ENCODE peak calls at places on chromosomes 5 and 9, in six cellular contexts. Z is A549, E is K562, W is GM12878, X is H1, K is HepG2. I is an unnamed sample.

GRCh38 chr9:125805057-125805456 is 57.9 kb downstream of the PBX3 start:
- DNase-seq in Z (no peak), E (no peak), W (no peak), X (no peak), K (no peak), I (no peak)

GRCh38 chr5:173010547-173011464 is 27.2 kb downstream of the ATP6V0E1 start:
- DNase-seq in Z (no peak), E (peak), W (no peak), X (peak), K (peak), I (no peak)

GRCh38 chr5:6419340-6419852 is 29.3 kb upstream of the UBE2QL1 start:
- DNase-seq in Z (no peak), E (no peak), W (no peak), X (no peak), K (no peak), I (no peak)

GRCh38 chr9:75201480-75202209 is 113.3 kb downstream of the OSTF1 start:
- DNase-seq in Z (no peak), E (no peak), W (no peak), X (no peak), K (no peak), I (no peak)

GRCh38 chr5:80655231-80655784 is 525 bp upstream of the DHFR start:
- DNase-seq in Z (no peak), E (no peak), W (no peak), X (no peak), K (peak), I (no peak)

GRCh38 chr5:118752568-118752967 is 235.8 kb downstream of the DTWD2 start:
- DNase-seq in Z (no peak), E (no peak), W (no peak), X (no peak), K (no peak), I (no peak)

GRCh38 chr9:78235296-78235770 is 542 bp upstream of the CEP78 start:
- DNase-seq in Z (peak), E (no peak), W (no peak), X (no peak), K (no peak), I (peak)

GRCh38 chr9:98521141-98521540 is 187.6 kb downstream of the GABBR2 start:
- DNase-seq in Z (no peak), E (no peak), W (no peak), X (no peak), K (no peak), I (no peak)

GRCh38 chr9:136361047-136361756 is 2.3 kb downstream of the DNLZ start:
- DNase-seq in Z (no peak), E (no peak), W (no peak), X (no peak), K (no peak), I (peak)

GRCh38 chr9:70131296-70131695 is 87.6 kb downstream of the MAMDC2 start:
- DNase-seq in Z (no peak), E (no peak), W (no peak), X (no peak), K (no peak), I (no peak)

GRCh38 chr9:124574944-124575343 is 67.7 kb upstream of the NR5A1 start:
- DNase-seq in Z (no peak), E (no peak), W (no peak), X (no peak), K (peak), I (no peak)

GRCh38 chr5:172144291-172144815 is 43.7 kb downstream of the STK10 start:
- DNase-seq in Z (no peak), E (peak), W (no peak), X (no peak), K (peak), I (peak)

GRCh38 chr9:129665008-129665771 is at the start of gene PRRX2:
- DNase-seq in Z (peak), E (peak), W (no peak), X (peak), K (no peak), I (peak)

GRCh38 chr9:80163889-80164288 is 592.1 kb downstream of the TLE4 start:
- DNase-seq in Z (no peak), E (no peak), W (no peak), X (no peak), K (no peak), I (no peak)

GRCh38 chr9:81596671-81597426 is 92.5 kb downstream of the TLE1 start:
- DNase-seq in Z (no peak), E (no peak), W (no peak), X (no peak), K (no peak), I (no peak)

GRCh38 chr5:79613571-79613970 is 1.3 kb downstream of the TENT2 start:
- DNase-seq in Z (no peak), E (no peak), W (no peak), X (no peak), K (no peak), I (no peak)

GRCh38 chr5:87787640-87788039 is 374.9 kb upstream of the CCNH start:
- DNase-seq in Z (no peak), E (no peak), W (no peak), X (peak), K (no peak), I (no peak)

GRCh38 chr9:136385015-136385414 is 11.5 kb upstream of the CARD9 start:
- DNase-seq in Z (no peak), E (no peak), W (no peak), X (no peak), K (no peak), I (no peak)

GRCh38 chr9:82273121-82273520 is 284.5 kb downstream of the SPATA31D1 start:
- DNase-seq in Z (no peak), E (no peak), W (no peak), X (no peak), K (no peak), I (no peak)

GRCh38 chr5:132498152-132498551 is 7.6 kb upstream of the IRF1 start:
- DNase-seq in Z (peak), E (no peak), W (no peak), X (peak), K (no peak), I (peak)

GRCh38 chr9:136815422-136815782 is 7.7 kb downstream of the RABL6 start:
- DNase-seq in Z (no peak), E (no peak), W (no peak), X (no peak), K (no peak), I (no peak)

GRCh38 chr5:94776167-94776566 is 157.7 kb downstream of the SLF1 start:
- DNase-seq in Z (no peak), E (no peak), W (no peak), X (no peak), K (no peak), I (peak)

GRCh38 chr5:179549973-179550510 is 312 bp upstream of the RUFY1 start:
- DNase-seq in Z (no peak), E (no peak), W (peak), X (peak), K (peak), I (peak)

GRCh38 chr9:36891341-36891811 is 142.7 kb downstream of the PAX5 start:
- DNase-seq in Z (no peak), E (no peak), W (no peak), X (no peak), K (no peak), I (peak)

GRCh38 chr5:893137-893506 is 438 bp downstream of the TRIP13 start:
- DNase-seq in Z (no peak), E (no peak), W (no peak), X (no peak), K (no peak), I (peak)

GRCh38 chr9:37309136-37309535 is 113.4 kb upstream of the GRHPR start:
- DNase-seq in Z (no peak), E (peak), W (no peak), X (no peak), K (peak), I (no peak)

GRCh38 chr9:76564300-76564699 is 105.3 kb downstream of the GCNT1 start:
- DNase-seq in Z (no peak), E (no peak), W (no peak), X (no peak), K (no peak), I (no peak)

GRCh38 chr9:129586647-129587046 is 34.3 kb downstream of the C9orf50 start:
- DNase-seq in Z (no peak), E (peak), W (no peak), X (no peak), K (no peak), I (peak)

GRCh38 chr9:121267689-121268597 is at the start of gene GSN:
- DNase-seq in Z (peak), E (peak), W (no peak), X (peak), K (peak), I (peak)

GRCh38 chr5:118692811-118693342 is 295.5 kb downstream of the DTWD2 start:
- DNase-seq in Z (no peak), E (no peak), W (no peak), X (no peak), K (no peak), I (peak)

GRCh38 chr5:68884144-68884754 is 209.6 kb upstream of the SLC30A5 start:
- DNase-seq in Z (no peak), E (no peak), W (no peak), X (no peak), K (no peak), I (no peak)
- TF ChIP-seq CHD2 in Z (no peak), E (no peak), W (no peak), X (no peak), K (no peak), I (no peak)

GRCh38 chr5:32047056-32047455 is 127.1 kb downstream of the GOLPH3 start:
- DNase-seq in Z (no peak), E (no peak), W (no peak), X (no peak), K (no peak), I (no peak)
- TF ChIP-seq RAD21 in Z (no peak), E (no peak), W (no peak), X (no peak), K (no peak), I (no peak)

GRCh38 chr9:100473271-100474081 is 527 bp downstream of the TMEFF1 start:
- DNase-seq in Z (peak), E (peak), W (no peak), X (peak), K (no peak), I (peak)

GRCh38 chr9:100474950-100475276 is 2.0 kb downstream of the TMEFF1 start:
- DNase-seq in Z (no peak), E (no peak), W (no peak), X (no peak), K (no peak), I (peak)

GRCh38 chr9:100472725-100473261 is at the start of gene TMEFF1:
- DNase-seq in Z (peak), E (peak), W (no peak), X (peak), K (peak), I (peak)

GRCh38 chr9:100472268-100472667 is 681 bp upstream of the TMEFF1 start:
- DNase-seq in Z (no peak), E (peak), W (no peak), X (no peak), K (no peak), I (no peak)

GRCh38 chr9:100474082-100474949 is 1.4 kb downstream of the TMEFF1 start:
- DNase-seq in Z (no peak), E (no peak), W (no peak), X (peak), K (no peak), I (peak)
- TF ChIP-seq CHD2 in Z (no peak), E (no peak), W (no peak), X (no peak), K (no peak), I (no peak)

DNA sequence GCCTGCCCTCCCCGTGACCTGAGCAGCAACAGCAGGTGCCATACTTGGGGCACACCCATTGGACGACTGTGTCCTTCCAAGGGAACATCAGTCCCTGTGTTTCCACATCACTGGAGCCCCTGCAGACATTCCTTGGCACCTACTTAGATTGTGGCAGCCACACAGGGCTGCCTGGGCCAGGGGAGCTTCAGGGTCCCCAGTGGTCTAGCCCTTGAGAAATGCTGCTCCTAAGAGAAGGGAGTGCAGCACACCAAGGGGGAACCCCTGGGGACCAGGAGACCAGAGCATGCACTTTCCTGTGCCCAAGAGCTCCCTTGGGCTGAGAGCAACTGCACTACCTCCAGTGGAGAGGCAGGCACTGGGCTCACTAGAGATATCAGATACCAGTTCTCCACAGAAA is 20.1 kb upstream of the ABLIM3 start:
- DNase-seq in Z (no peak), E (no peak), W (no peak), X (no peak), K (no peak), I (no peak)
- TF ChIP-seq RAD21 in Z (no peak), E (no peak), W (no peak), X (no peak), K (no peak), I (no peak)

GRCh38 chr5:135466178-135467050 is 14.3 kb upstream of the TIFAB start:
- DNase-seq in Z (peak), E (peak), W (no peak), X (peak), K (peak), I (peak)
- TF ChIP-seq CHD2 in Z (no peak), E (no peak), W (no peak), X (no peak), K (no peak), I (no peak)

GRCh38 chr9:113913426-113914195 is 37.5 kb downstream of the ZNF618 start:
- DNase-seq in Z (no peak), E (no peak), W (no peak), X (peak), K (no peak), I (no peak)

GRCh38 chr9:113915817-113916474 is 39.8 kb downstream of the ZNF618 start:
- DNase-seq in Z (no peak), E (no peak), W (no peak), X (no peak), K (no peak), I (no peak)

GRCh38 chr9:113910036-113910639 is 34.0 kb downstream of the ZNF618 start:
- DNase-seq in Z (no peak), E (no peak), W (no peak), X (peak), K (no peak), I (no peak)

GRCh38 chr9:113911850-113912249 is 35.7 kb downstream of the ZNF618 start:
- DNase-seq in Z (no peak), E (no peak), W (no peak), X (peak), K (no peak), I (no peak)

DNA sequence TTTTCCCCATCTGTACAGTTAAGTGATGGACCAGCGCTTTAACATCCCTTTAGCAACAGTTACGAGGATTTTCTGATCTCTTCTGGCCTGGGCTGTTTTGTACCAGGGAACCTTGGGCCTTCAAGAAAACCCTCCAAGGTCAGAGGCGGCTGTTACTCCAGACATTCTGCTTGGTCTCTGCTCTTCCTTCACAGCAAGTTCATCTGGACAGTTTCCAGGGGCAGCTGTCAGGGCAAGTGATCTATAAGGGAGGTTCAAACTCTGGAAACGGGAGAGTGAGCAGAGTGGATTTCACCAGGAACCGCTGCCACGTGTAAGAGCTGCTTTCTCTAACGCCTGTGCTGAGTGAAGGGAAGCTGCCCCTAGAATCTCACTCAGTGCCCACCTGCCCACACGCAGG is 36.7 kb downstream of the ZNF618 start:
- DNase-seq in Z (no peak), E (no peak), W (no peak), X (peak), K (no peak), I (no peak)
- TF ChIP-seq RAD21 in Z (no peak), E (no peak), W (no peak), X (no peak), K (no peak), I (no peak)